ENCODE peak calls at places on chromosomes 11 and 22, in six cellular contexts. Q is keratinocyte, F is heart left ventricle, I is breast epithelium, O is GM23338, A is right atrium auricular region. C is an unnamed sample.

GRCh38 chr22:31652911-31653684 is 8.9 kb downstream of the PISD start:
- DNase-seq in Q (no peak), F (no peak), I (no peak), O (no peak), A (no peak), C (no peak)

GRCh38 chr11:132535830-132536229 is 996.5 kb downstream of the OPCML start:
- DNase-seq in Q (no peak), F (no peak), I (no peak), O (no peak), A (no peak), C (no peak)

GRCh38 chr11:70327717-70328116 is 57.2 kb downstream of the PPFIA1 start:
- DNase-seq in Q (no peak), F (no peak), I (no peak), O (no peak), A (no peak), C (no peak)

GRCh38 chr11:120231963-120232362 is 8.0 kb upstream of the POU2F3 start:
- DNase-seq in Q (no peak), F (no peak), I (no peak), O (no peak), A (no peak), C (peak; percentile 26)

GRCh38 chr11:19728436-19728835 is 15.8 kb downstream of the NAV2 start:
- DNase-seq in Q (no peak), F (no peak), I (no peak), O (no peak), A (no peak), C (peak; percentile 78)

GRCh38 chr11:44453213-44453612 is 112.2 kb upstream of the CD82 start:
- DNase-seq in Q (no peak), F (no peak), I (no peak), O (no peak), A (no peak), C (no peak)

GRCh38 chr11:2797741-2798361 is 87.7 kb downstream of the CDKN1C start:
- DNase-seq in Q (no peak), F (peak; percentile 37), I (peak; percentile 49), O (no peak), A (no peak), C (no peak)

GRCh38 chr22:35519306-35520000 is 21.2 kb upstream of the RASD2 start:
- DNase-seq in Q (no peak), F (no peak), I (no peak), O (no peak), A (no peak), C (no peak)

GRCh38 chr22:36471341-36471821 is 10.1 kb downstream of the TXN2 start:
- DNase-seq in Q (no peak), F (no peak), I (no peak), O (no peak), A (no peak), C (peak; percentile 77)

GRCh38 chr11:34585870-34586654 is 34.8 kb upstream of the EHF start:
- DNase-seq in Q (no peak), F (no peak), I (no peak), O (peak; percentile 77), A (no peak), C (peak; percentile 67)

GRCh38 chr11:46741600-46742484 is 22.8 kb downstream of the F2 start:
- DNase-seq in Q (no peak), F (no peak), I (no peak), O (no peak), A (no peak), C (no peak)

GRCh38 chr22:29319072-29319471 is 3.6 kb upstream of the RASL10A start:
- DNase-seq in Q (no peak), F (no peak), I (no peak), O (no peak), A (no peak), C (no peak)

GRCh38 chr11:116109228-116109627 is 605.0 kb upstream of the CADM1 start:
- DNase-seq in Q (peak; percentile 61), F (no peak), I (no peak), O (no peak), A (no peak), C (peak; percentile 34)

GRCh38 chr11:69413993-69414392 is 67.5 kb upstream of the LINC01488 start:
- DNase-seq in Q (no peak), F (no peak), I (no peak), O (no peak), A (no peak), C (no peak)

GRCh38 chr11:30889116-30889765 is 303.1 kb upstream of the MPPED2 start:
- DNase-seq in Q (no peak), F (no peak), I (no peak), O (no peak), A (no peak), C (peak; percentile 7)

GRCh38 chr11:6132431-6132830 is 24.9 kb downstream of the OR56B4 start:
- DNase-seq in Q (no peak), F (no peak), I (no peak), O (no peak), A (no peak), C (no peak)

GRCh38 chr22:19488884-19489843 is 9.4 kb downstream of the CDC45 start:
- DNase-seq in Q (no peak), F (no peak), I (no peak), O (no peak), A (no peak), C (peak; percentile 58)

GRCh38 chr11:59207988-59208432 is 4.7 kb downstream of the MPEG1 start:
- DNase-seq in Q (no peak), F (no peak), I (no peak), O (peak; percentile 81), A (no peak), C (peak; percentile 77)
- H3K27ac ChIP-seq in Q (no peak overlapping the region), F (peak overlapping the region; percentile 49), I (peak overlapping the region; percentile 27), O (no peak overlapping the region), A (no peak overlapping the region), C (peak overlapping the region; percentile 14)

DNA sequence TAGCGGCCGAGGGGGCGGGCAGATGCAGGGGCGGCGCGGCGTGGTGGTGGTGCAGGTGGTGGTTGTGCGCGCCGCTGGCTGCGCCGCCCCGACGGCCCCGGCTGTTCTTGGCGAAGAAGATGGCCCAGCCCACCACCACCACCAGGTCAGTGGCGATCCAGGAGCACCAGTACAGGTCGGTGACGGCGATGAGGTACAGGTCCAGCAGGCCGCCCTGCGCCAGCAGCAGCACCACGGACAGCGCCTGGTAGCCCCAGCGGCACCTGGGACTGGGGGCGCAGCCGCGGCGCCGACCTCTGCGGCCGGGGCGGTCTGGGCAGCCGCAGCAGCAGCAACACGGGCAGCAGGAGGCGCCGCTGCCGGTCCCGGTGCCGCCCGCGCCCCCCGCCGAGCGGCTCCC is 879 bp downstream of the TMEM121B start:
- DNase-seq in Q (no peak), F (peak; percentile 84), I (peak; percentile 59), O (peak; percentile 92), A (no peak), C (peak; percentile 56)
- H3K27ac ChIP-seq in Q (no peak overlapping the region), F (no peak overlapping the region), I (no peak overlapping the region), O (no peak overlapping the region), A (no peak overlapping the region), C (no peak overlapping the region)

GRCh38 chr11:114076974-114077373 is 17.5 kb downstream of the ZBTB16 start:
- DNase-seq in Q (no peak), F (no peak), I (no peak), O (no peak), A (no peak), C (no peak)
- H3K27ac ChIP-seq in Q (no peak overlapping the region), F (peak overlapping the region; percentile 53), I (no peak overlapping the region), O (no peak overlapping the region), A (peak overlapping the region; percentile 88), C (no peak overlapping the region)

GRCh38 chr11:128714121-128714520 is 20.2 kb downstream of the FLI1 start:
- DNase-seq in Q (no peak), F (no peak), I (no peak), O (no peak), A (no peak), C (no peak)
- H3K27ac ChIP-seq in Q (no peak overlapping the region), F (peak overlapping the region; percentile 17), I (no peak overlapping the region), O (no peak overlapping the region), A (no peak overlapping the region), C (peak overlapping the region; percentile 90)

DNA sequence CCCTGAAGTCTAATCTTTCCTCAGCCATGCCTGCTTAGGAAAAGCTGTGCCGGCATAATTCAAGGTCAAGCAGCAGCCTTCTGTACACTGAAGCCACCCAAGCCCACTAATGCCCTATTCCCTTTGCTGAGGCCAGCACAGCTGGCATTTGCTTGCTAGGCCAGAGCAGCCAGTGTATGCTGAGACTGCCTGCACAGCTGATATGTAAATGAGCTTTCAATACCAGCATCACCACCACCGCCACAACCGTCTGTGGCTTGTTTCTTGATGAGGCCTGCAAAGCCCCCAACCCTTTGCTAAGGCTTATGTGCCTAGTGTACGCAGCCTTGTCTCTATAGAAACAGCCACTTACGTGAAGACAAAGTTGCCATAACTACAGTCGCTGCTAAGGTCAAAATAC is 56.3 kb upstream of the TNRC6B start:
- DNase-seq in Q (no peak), F (no peak), I (no peak), O (no peak), A (no peak), C (no peak)
- H3K27ac ChIP-seq in Q (no peak overlapping the region), F (no peak overlapping the region), I (no peak overlapping the region), O (no peak overlapping the region), A (no peak overlapping the region), C (no peak overlapping the region)

GRCh38 chr11:62353841-62354240 is 16.6 kb downstream of the ASRGL1 start:
- DNase-seq in Q (no peak), F (no peak), I (no peak), O (no peak), A (no peak), C (no peak)

GRCh38 chr11:62359475-62359874 is 22.2 kb downstream of the ASRGL1 start:
- DNase-seq in Q (no peak), F (no peak), I (no peak), O (no peak), A (no peak), C (no peak)

GRCh38 chr11:62360685-62361084 is 23.4 kb downstream of the ASRGL1 start:
- DNase-seq in Q (no peak), F (no peak), I (no peak), O (no peak), A (no peak), C (no peak)

GRCh38 chr11:62352355-62353336 is 15.4 kb downstream of the ASRGL1 start:
- DNase-seq in Q (no peak), F (no peak), I (no peak), O (no peak), A (no peak), C (no peak)

DNA sequence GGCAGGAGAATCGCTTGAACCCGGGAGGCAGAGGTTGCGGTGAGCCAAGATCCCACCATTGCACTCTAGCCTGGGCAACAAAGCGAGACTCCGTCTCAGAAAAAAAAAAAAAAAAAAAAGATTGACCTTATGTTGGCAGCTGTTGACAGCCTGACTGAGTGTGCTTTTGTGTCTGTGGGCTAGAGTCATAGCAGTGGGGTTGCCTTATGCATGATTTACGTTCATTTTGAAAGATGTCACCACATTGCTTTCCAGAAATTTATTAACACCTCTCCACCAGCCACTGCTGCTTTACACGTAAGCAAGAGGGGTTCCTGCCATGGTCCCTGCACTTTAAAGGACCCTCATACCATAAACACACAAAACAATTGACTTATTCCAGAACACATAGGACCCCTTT is 21.0 kb downstream of the ASRGL1 start:
- DNase-seq in Q (no peak), F (no peak), I (no peak), O (no peak), A (no peak), C (no peak)
- H3K27ac ChIP-seq in Q (no peak overlapping the region), F (no peak overlapping the region), I (no peak overlapping the region), O (no peak overlapping the region), A (no peak overlapping the region), C (no peak overlapping the region)

GRCh38 chr22:24323695-24324094 is 53.1 kb downstream of the SPECC1L start:
- DNase-seq in Q (no peak), F (no peak), I (no peak), O (no peak), A (no peak), C (no peak)
- H3K27ac ChIP-seq in Q (no peak overlapping the region), F (peak overlapping the region; percentile 3), I (no peak overlapping the region), O (no peak overlapping the region), A (peak overlapping the region; percentile 3), C (no peak overlapping the region)